ENCODE peak calls at places on chromosome 21, in six cellular contexts. T is NCI-H510A treated with DMSO at 0.1 percent for 48 hours; C is fibroblast of mammary gland; Y is naive thymus-derived CD8-positive, alpha-beta T cell; D is NCI-H774; X is CD8-positive, alpha-beta memory T cell. I is an unnamed sample.

GRCh38 chr21:36706482-36706852 is 7.6 kb downstream of the SIM2 start:
- DNase-seq in D (no peak), X (no peak), T (no peak), C (no peak), Y (no peak), I (no peak)

GRCh38 chr21:19123053-19123452 is 719.5 kb upstream of the TMPRSS15 start:
- DNase-seq in X (no peak), T (no peak), D (no peak), Y (no peak), C (no peak), I (peak; percentile 50)

GRCh38 chr21:25818156-25818950 is 83.6 kb downstream of the GABPA start:
- DNase-seq in D (no peak), X (no peak), Y (no peak), T (no peak), C (no peak), I (no peak)

GRCh38 chr21:42617476-42617875 is 35.9 kb upstream of the PDE9A start:
- DNase-seq in C (no peak), X (no peak), T (no peak), D (no peak), Y (no peak), I (no peak)

GRCh38 chr21:26804895-26805609 is 40.2 kb downstream of the ADAMTS1 start:
- DNase-seq in D (no peak), Y (no peak), T (no peak), X (no peak), C (peak; percentile 91), I (no peak)

GRCh38 chr21:41573902-41574690 is 66.1 kb upstream of the TMPRSS2 start:
- DNase-seq in C (peak; percentile 42), D (no peak), X (no peak), Y (no peak), T (no peak), I (no peak)

GRCh38 chr21:38818336-38818723 is 12.6 kb downstream of the ETS2 start:
- DNase-seq in D (no peak), X (no peak), T (no peak), C (no peak), Y (no peak), I (no peak)

GRCh38 chr21:42543106-42543847 is 29.6 kb downstream of the SLC37A1 start:
- DNase-seq in T (no peak), C (no peak), D (no peak), Y (no peak), X (no peak), I (no peak)

GRCh38 chr21:33412832-33413519 is 9.8 kb downstream of the IFNGR2 start:
- DNase-seq in Y (no peak), T (peak; percentile 22), X (no peak), C (no peak), D (no peak), I (no peak)

GRCh38 chr21:46124083-46124925 is 26.4 kb downstream of the COL6A2 start:
- DNase-seq in Y (no peak), C (peak; percentile 8), T (no peak), X (peak; percentile 0), D (no peak), I (no peak)

GRCh38 chr21:37356710-37357109 is 9.9 kb upstream of the DYRK1A start:
- DNase-seq in D (no peak), X (no peak), Y (no peak), C (no peak), T (no peak), I (no peak)

GRCh38 chr21:16942703-16943102 is 570.1 kb upstream of the CXADR start:
- DNase-seq in D (no peak), Y (no peak), X (no peak), C (peak; percentile 45), T (no peak), I (peak; percentile 20)

GRCh38 chr21:27953328-27954045 is 986.6 kb upstream of the ADAMTS5 start:
- DNase-seq in X (no peak), Y (no peak), C (no peak), T (no peak), D (no peak), I (no peak)

GRCh38 chr21:10272216-10272615 is 249.2 kb upstream of the TPTE start:
- DNase-seq in Y (no peak), C (no peak), T (no peak), D (no peak), X (no peak), I (peak; percentile 31)

GRCh38 chr21:35801388-35801787 is 258.9 kb downstream of the SETD4 start:
- DNase-seq in D (no peak), X (no peak), T (peak; percentile 52), Y (peak; percentile 56), C (no peak), I (no peak)

GRCh38 chr21:44552136-44552535 is 831 bp upstream of the KRTAP10-2 start:
- DNase-seq in D (no peak), T (no peak), C (no peak), Y (no peak), X (no peak), I (no peak)

GRCh38 chr21:33760641-33761103 is 118.4 kb downstream of the ITSN1 start:
- DNase-seq in D (no peak), T (no peak), X (no peak), Y (no peak), C (peak; percentile 76), I (no peak)

GRCh38 chr21:35084869-35085268 is 35.8 kb upstream of the RUNX1 start:
- DNase-seq in D (no peak), X (no peak), C (peak; percentile 90), Y (no peak), T (no peak), I (no peak)

I was measured in cerebellar cortex.